ENCODE peak calls at places on chromosomes 11 and 22, in four cellular contexts. G is EL, I is mesothelial cell of epicardium, X is NCI-H345. S is an unnamed sample.

GRCh38 chr11:66867425-66868040 is 10.7 kb downstream of the LRFN4 start:
- DNase-seq in X (no peak), I (no peak), G (no peak), S (no peak)

GRCh38 chr11:124920870-124921609 is 2.0 kb downstream of the HEPN1 start:
- DNase-seq in X (peak; percentile 38), I (peak; percentile 63), G (peak; percentile 74), S (peak; percentile 84)

GRCh38 chr22:49212002-49212401 is 615.7 kb downstream of the BRD1 start:
- DNase-seq in G (no peak), I (peak; percentile 5), X (no peak), S (peak; percentile 39)

GRCh38 chr11:133927690-133928627 is 28.8 kb downstream of the IGSF9B start:
- DNase-seq in X (peak; percentile 87), G (peak; percentile 59), I (no peak), S (no peak)

GRCh38 chr11:44016129-44016528 is 31.7 kb upstream of the ACCSL start:
- DNase-seq in G (peak; percentile 63), X (no peak), I (no peak), S (peak; percentile 65)

GRCh38 chr11:46112961-46113617 is 8.2 kb downstream of the PHF21A start:
- DNase-seq in X (peak; percentile 30), I (no peak), G (peak; percentile 56), S (no peak)

GRCh38 chr11:29321293-29322132 is 695.3 kb downstream of the KCNA4 start:
- DNase-seq in G (peak; percentile 76), I (no peak), X (no peak), S (no peak)

GRCh38 chr11:65182258-65183170 is 786 bp downstream of the CAPN1 start:
- DNase-seq in I (no peak), X (peak; percentile 52), G (peak; percentile 25), S (no peak)

GRCh38 chr11:11620251-11620965 is 1.4 kb downstream of the GALNT18 start:
- DNase-seq in G (no peak), I (no peak), X (peak; percentile 45), S (peak; percentile 72)

GRCh38 chr11:126514061-126514713 is 158.7 kb downstream of the ST3GAL4 start:
- DNase-seq in X (no peak), G (no peak), I (no peak), S (no peak)

GRCh38 chr11:134632347-134633119 is 220.5 kb upstream of the B3GAT1 start:
- DNase-seq in I (no peak), G (no peak), X (no peak), S (peak; percentile 54)

GRCh38 chr11:134290646-134291045 is 14.5 kb downstream of the GLB1L3 start:
- DNase-seq in I (no peak), G (no peak), X (no peak), S (no peak)

GRCh38 chr11:8988329-8989234 is 15.2 kb downstream of the NRIP3 start:
- DNase-seq in G (peak; percentile 69), X (no peak), I (no peak), S (no peak)

GRCh38 chr22:25437414-25438160 is 126.9 kb upstream of the GRK3 start:
- DNase-seq in X (no peak), I (no peak), G (no peak), S (no peak)

GRCh38 chr11:73223998-73224730 is 6.1 kb downstream of the P2RY2 start:
- DNase-seq in X (no peak), G (no peak), I (no peak), S (no peak)

GRCh38 chr11:129695543-129696308 is 119.9 kb upstream of the TMEM45B start:
- DNase-seq in I (peak; percentile 73), G (peak; percentile 25), X (peak; percentile 77), S (peak; percentile 80)

S was measured in type B pancreatic cell.